ENCODE peak calls at places on chromosomes 4 and X, in seven cellular contexts. G, L, Z, J, Q, Y and K are unnamed samples.
A peak's percentile ranks its signal among the peaks of the same experiment; 100 is the strongest.

GRCh38 chrX:45309096-45309495 is 108.4 kb upstream of the DIPK2B start:
- DNase-seq in G (no peak), L (peak; percentile 52), Z (no peak), J (no peak), Q (no peak), Y (no peak), K (no peak)

GRCh38 chrX:47863187-47863586 is 26.5 kb downstream of the ZNF81 start:
- DNase-seq in G (no peak), L (no peak), Z (no peak), J (no peak), Q (no peak), Y (no peak), K (no peak)

GRCh38 chr4:87009095-87009648 is 74.4 kb downstream of the AFF1 start:
- DNase-seq in G (no peak), L (no peak), Z (no peak), J (peak; percentile 50), Q (no peak), Y (no peak), K (no peak)

GRCh38 chr4:103197765-103198110 is 405 bp downstream of the CENPE start:
- DNase-seq in G (peak; percentile 10), L (no peak), Z (peak; percentile 8), J (no peak), Q (no peak), Y (no peak), K (peak; percentile 8)

GRCh38 chrX:115047181-115047580 is 29.8 kb upstream of the IL13RA2 start:
- DNase-seq in G (no peak), L (peak; percentile 49), Z (no peak), J (no peak), Q (no peak), Y (no peak), K (no peak)

GRCh38 chr4:3702551-3703221 is 63.5 kb upstream of the ADRA2C start:
- DNase-seq in G (no peak), L (no peak), Z (no peak), J (no peak), Q (no peak), Y (no peak), K (no peak)

GRCh38 chrX:40249582-40249981 is 151.8 kb upstream of the BCOR start:
- DNase-seq in G (no peak), L (no peak), Z (no peak), J (no peak), Q (no peak), Y (no peak), K (no peak)

GRCh38 chrX:25344191-25344936 is 328.6 kb upstream of the ARX start:
- DNase-seq in G (no peak), L (no peak), Z (no peak), J (no peak), Q (no peak), Y (no peak), K (no peak)

GRCh38 chr4:38563703-38564490 is 100.1 kb upstream of the KLF3 start:
- DNase-seq in G (no peak), L (peak; percentile 33), Z (no peak), J (no peak), Q (no peak), Y (no peak), K (no peak)

GRCh38 chrX:32533848-32534247 is 677.5 kb downstream of the DMD start:
- DNase-seq in G (no peak), L (no peak), Z (no peak), J (no peak), Q (no peak), Y (no peak), K (no peak)

GRCh38 chr4:93031431-93032098 is 727.8 kb downstream of the GRID2 start:
- DNase-seq in G (no peak), L (no peak), Z (no peak), J (no peak), Q (no peak), Y (no peak), K (no peak)

GRCh38 chr4:119189638-119190037 is 22.9 kb upstream of the USP53 start:
- DNase-seq in G (no peak), L (no peak), Z (no peak), J (no peak), Q (no peak), Y (no peak), K (no peak)
- TF ChIP-seq CEBPB in G (no peak), L (no peak), Z (no peak), J (no peak), Q (no peak), Y (no peak), K (no peak)

GRCh38 chr4:2671267-2671895 is 84.8 kb downstream of the TNIP2 start:
- DNase-seq in G (no peak), L (no peak), Z (no peak), J (no peak), Q (no peak), Y (no peak), K (no peak)
- TF ChIP-seq CEBPB in G (no peak), L (no peak), Z (no peak), J (no peak), Q (no peak), Y (no peak), K (no peak)

GRCh38 chr4:19879330-19879729 is 372.4 kb upstream of the SLIT2 start:
- DNase-seq in G (no peak), L (no peak), Z (no peak), J (no peak), Q (no peak), Y (no peak), K (no peak)
- TF ChIP-seq CEBPB in G (no peak), L (no peak), Z (no peak), J (no peak), Q (no peak), Y (no peak), K (no peak)

DNA sequence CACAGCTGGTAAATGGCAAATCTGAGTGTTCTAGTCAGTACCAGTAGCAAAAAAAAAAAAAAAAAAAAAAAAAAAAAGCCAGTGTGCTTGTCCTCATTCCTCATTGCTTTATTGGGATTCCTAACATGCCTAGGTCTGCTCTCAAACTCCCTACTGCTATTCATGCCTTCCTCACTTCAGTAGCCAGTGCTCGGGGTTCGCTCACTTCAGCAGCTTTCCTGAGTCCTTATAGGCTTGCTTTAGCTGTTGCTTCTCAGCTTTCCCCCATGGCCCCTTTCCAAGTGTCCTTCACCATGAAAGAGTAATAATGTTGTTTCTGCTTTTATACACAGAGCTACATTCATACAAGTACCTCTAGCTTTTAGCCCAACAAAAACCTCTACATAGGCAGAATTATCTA is 30.8 kb downstream of the SLITRK2 start:
- DNase-seq in G (no peak), L (no peak), Z (no peak), J (no peak), Q (no peak), Y (no peak), K (no peak)
- TF ChIP-seq CEBPB in G (no peak), L (no peak), Z (no peak), J (no peak), Q (no peak), Y (no peak), K (no peak)